ENCODE peak calls at places on chromosomes 6 and 20, in eight cellular contexts. One of them, this sample, is unnamed.

GRCh38 chr6:37688088-37688850 is 9.4 kb downstream of the MDGA1 start:
- DNase-seq in type B pancreatic cell: no peak
- DNase-seq in AG04449: no peak
- DNase-seq in left ventricle myocardium inferior: no peak
- DNase-seq in breast epithelium: no peak
- DNase-seq in tibial nerve: no peak
- DNase-seq in GM12865: no peak
- DNase-seq in stomach: no peak
- DNase-seq in this sample: no peak

GRCh38 chr20:44279228-44279627 is 31.8 kb downstream of the FITM2 start:
- DNase-seq in left ventricle myocardium inferior: no peak
- DNase-seq in AG04449: peak
- DNase-seq in GM12865: peak
- DNase-seq in type B pancreatic cell: no peak
- DNase-seq in tibial nerve: no peak
- DNase-seq in breast epithelium: no peak
- DNase-seq in stomach: no peak
- DNase-seq in this sample: no peak

GRCh38 chr20:22070546-22070945 is 365.1 kb downstream of the PAX1 start:
- DNase-seq in tibial nerve: peak
- DNase-seq in left ventricle myocardium inferior: no peak
- DNase-seq in AG04449: no peak
- DNase-seq in GM12865: no peak
- DNase-seq in breast epithelium: no peak
- DNase-seq in stomach: no peak
- DNase-seq in type B pancreatic cell: no peak
- DNase-seq in this sample: no peak

GRCh38 chr6:44489912-44490604 is 102.6 kb downstream of the CDC5L start:
- DNase-seq in type B pancreatic cell: no peak
- DNase-seq in AG04449: peak
- DNase-seq in stomach: no peak
- DNase-seq in left ventricle myocardium inferior: no peak
- DNase-seq in breast epithelium: peak
- DNase-seq in GM12865: no peak
- DNase-seq in tibial nerve: peak
- DNase-seq in this sample: no peak

GRCh38 chr6:37049735-37049989 is 44.2 kb downstream of the FGD2 start:
- DNase-seq in tibial nerve: no peak
- DNase-seq in stomach: no peak
- DNase-seq in left ventricle myocardium inferior: no peak
- DNase-seq in type B pancreatic cell: no peak
- DNase-seq in AG04449: no peak
- DNase-seq in GM12865: no peak
- DNase-seq in breast epithelium: no peak
- DNase-seq in this sample: no peak

GRCh38 chr20:16476032-16476431 is 97.2 kb downstream of the KIF16B start:
- DNase-seq in left ventricle myocardium inferior: no peak
- DNase-seq in tibial nerve: no peak
- DNase-seq in type B pancreatic cell: no peak
- DNase-seq in GM12865: peak
- DNase-seq in stomach: no peak
- DNase-seq in AG04449: no peak
- DNase-seq in breast epithelium: no peak
- DNase-seq in this sample: no peak

GRCh38 chr6:12570461-12571030 is 146.0 kb upstream of the PHACTR1 start:
- DNase-seq in GM12865: no peak
- DNase-seq in type B pancreatic cell: no peak
- DNase-seq in AG04449: no peak
- DNase-seq in left ventricle myocardium inferior: no peak
- DNase-seq in breast epithelium: peak
- DNase-seq in tibial nerve: no peak
- DNase-seq in stomach: no peak
- DNase-seq in this sample: no peak

GRCh38 chr6:135002229-135002844 is 52.3 kb downstream of the HBS1L start:
- DNase-seq in stomach: no peak
- DNase-seq in GM12865: peak
- DNase-seq in breast epithelium: no peak
- DNase-seq in left ventricle myocardium inferior: no peak
- DNase-seq in type B pancreatic cell: no peak
- DNase-seq in tibial nerve: no peak
- DNase-seq in AG04449: no peak
- DNase-seq in this sample: no peak

GRCh38 chr20:5864873-5865582 is 85.3 kb downstream of the TRMT6 start:
- DNase-seq in tibial nerve: no peak
- DNase-seq in left ventricle myocardium inferior: no peak
- DNase-seq in GM12865: no peak
- DNase-seq in AG04449: peak
- DNase-seq in stomach: no peak
- DNase-seq in type B pancreatic cell: no peak
- DNase-seq in breast epithelium: no peak
- DNase-seq in this sample: no peak

DNA sequence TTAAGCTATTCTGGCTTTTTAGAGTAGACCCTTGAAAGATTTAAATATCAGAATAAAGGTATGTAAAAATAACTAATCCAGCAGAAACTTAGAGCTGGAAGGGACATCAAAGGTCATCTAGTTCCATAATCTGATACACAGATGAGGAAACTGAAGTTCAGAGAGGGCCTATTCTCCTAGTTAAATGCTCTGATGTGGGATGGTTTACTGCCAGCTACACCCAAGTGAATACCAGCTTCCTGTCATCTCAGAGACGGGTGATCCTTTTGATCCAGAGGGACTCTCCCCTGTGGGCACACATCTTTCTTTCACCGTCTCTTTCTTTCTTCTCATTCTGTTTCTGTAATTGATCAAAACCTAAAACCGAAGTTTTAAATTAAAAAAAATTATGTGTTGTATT is 94.1 kb downstream of the MAN1A1 start:
- DNase-seq in left ventricle myocardium inferior: no peak
- DNase-seq in AG04449: no peak
- DNase-seq in breast epithelium: no peak
- DNase-seq in GM12865: no peak
- DNase-seq in type B pancreatic cell: no peak
- DNase-seq in tibial nerve: no peak
- DNase-seq in stomach: no peak
- DNase-seq in this sample: no peak
- TF ChIP-seq CTCF in left ventricle myocardium inferior: no peak
- TF ChIP-seq CTCF in AG04449: no peak
- TF ChIP-seq CTCF in breast epithelium: no peak
- TF ChIP-seq CTCF in GM12865: no peak
- TF ChIP-seq CTCF in type B pancreatic cell: no peak
- TF ChIP-seq CTCF in tibial nerve: no peak
- TF ChIP-seq CTCF in stomach: no peak
- TF ChIP-seq CTCF in this sample: no peak

GRCh38 chr6:119306396-119306968 is 43.1 kb downstream of the MAN1A1 start:
- DNase-seq in breast epithelium: no peak
- DNase-seq in tibial nerve: no peak
- DNase-seq in AG04449: no peak
- DNase-seq in stomach: no peak
- DNase-seq in type B pancreatic cell: no peak
- DNase-seq in GM12865: no peak
- DNase-seq in left ventricle myocardium inferior: no peak
- DNase-seq in this sample: no peak
- TF ChIP-seq CTCF in breast epithelium: no peak
- TF ChIP-seq CTCF in tibial nerve: no peak
- TF ChIP-seq CTCF in AG04449: no peak
- TF ChIP-seq CTCF in stomach: no peak
- TF ChIP-seq CTCF in type B pancreatic cell: no peak
- TF ChIP-seq CTCF in GM12865: no peak
- TF ChIP-seq CTCF in left ventricle myocardium inferior: no peak
- TF ChIP-seq CTCF in this sample: no peak

DNA sequence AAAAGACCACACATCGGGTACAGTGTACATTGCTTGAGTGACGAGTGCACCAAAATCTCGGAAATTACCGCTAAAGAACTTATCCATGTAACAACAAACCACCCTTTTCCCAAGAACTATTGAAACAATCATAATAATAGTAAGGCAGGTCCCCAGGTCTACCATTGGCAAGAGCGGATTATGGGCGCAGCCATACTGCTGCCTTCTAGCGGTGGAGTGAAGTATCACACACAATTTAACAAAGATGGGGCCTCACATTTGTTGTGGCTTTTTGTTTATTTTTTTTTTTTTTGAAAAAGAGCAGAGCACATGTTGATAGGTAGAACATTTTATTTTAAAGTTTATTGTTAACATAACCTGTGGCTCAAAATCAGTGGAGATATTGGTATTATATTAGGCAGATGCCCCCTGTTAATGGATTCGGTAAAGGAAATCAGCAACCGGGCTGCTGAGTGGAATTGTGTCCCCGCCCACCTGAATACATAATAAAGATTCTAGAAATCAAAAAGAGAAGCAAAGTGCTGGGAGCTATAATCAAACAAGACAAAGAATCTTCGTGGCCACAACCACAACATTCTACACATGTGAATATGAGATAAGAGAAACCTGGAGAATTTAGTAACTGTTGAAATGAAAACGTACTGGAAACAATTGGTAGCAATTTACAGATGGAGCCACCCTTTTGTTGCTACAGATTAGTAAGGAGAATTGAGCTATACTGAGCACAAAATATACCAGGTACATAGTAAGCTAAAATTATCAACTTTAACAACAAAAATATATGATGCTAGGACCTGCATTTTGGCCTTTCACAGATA is 94.2 kb upstream of the EXOC2 start:
- DNase-seq in GM12865: peak
- DNase-seq in stomach: no peak
- DNase-seq in left ventricle myocardium inferior: no peak
- DNase-seq in tibial nerve: no peak
- DNase-seq in breast epithelium: no peak
- DNase-seq in AG04449: no peak
- DNase-seq in type B pancreatic cell: no peak
- DNase-seq in this sample: no peak
- TF ChIP-seq CTCF in GM12865: peak
- TF ChIP-seq CTCF in stomach: peak
- TF ChIP-seq CTCF in left ventricle myocardium inferior: peak
- TF ChIP-seq CTCF in tibial nerve: peak
- TF ChIP-seq CTCF in breast epithelium: no peak
- TF ChIP-seq CTCF in AG04449: peak
- TF ChIP-seq CTCF in type B pancreatic cell: peak
- TF ChIP-seq CTCF in this sample: peak

GRCh38 chr6:18632670-18633410 is 245.7 kb downstream of the RNF144B start:
- DNase-seq in stomach: no peak
- DNase-seq in AG04449: no peak
- DNase-seq in type B pancreatic cell: no peak
- DNase-seq in breast epithelium: no peak
- DNase-seq in tibial nerve: no peak
- DNase-seq in left ventricle myocardium inferior: no peak
- DNase-seq in GM12865: no peak
- DNase-seq in this sample: no peak
- TF ChIP-seq CTCF in stomach: no peak
- TF ChIP-seq CTCF in AG04449: no peak
- TF ChIP-seq CTCF in type B pancreatic cell: no peak
- TF ChIP-seq CTCF in breast epithelium: no peak
- TF ChIP-seq CTCF in tibial nerve: no peak
- TF ChIP-seq CTCF in left ventricle myocardium inferior: no peak
- TF ChIP-seq CTCF in GM12865: no peak
- TF ChIP-seq CTCF in this sample: no peak

This sample was measured in progenitor cell of endocrine pancreas.